ENCODE peak calls at places on chromosomes 12 and 14, in six cellular contexts. One of them, this sample, is unnamed.

GRCh38 chr12:111842556-111843396 is 748 bp downstream of the MAPKAPK5 start:
- DNase-seq in T-helper 1 cell: no peak
- DNase-seq in CD4-positive, alpha-beta T cell: no peak
- DNase-seq in GM18507: no peak
- DNase-seq in stomach: no peak
- DNase-seq in activated CD4-positive, alpha-beta T cell treated with anti-CD3 and anti-CD28 coated beads, Interleukin-2, amount 10 ng/mL, durations not matched to agents 7 days and 5 days: no peak
- DNase-seq in this sample: peak

GRCh38 chr12:116265361-116266128 is 11.9 kb downstream of the MED13L start:
- DNase-seq in CD4-positive, alpha-beta T cell: no peak
- DNase-seq in stomach: no peak
- DNase-seq in T-helper 1 cell: no peak
- DNase-seq in GM18507: no peak
- DNase-seq in activated CD4-positive, alpha-beta T cell treated with anti-CD3 and anti-CD28 coated beads, Interleukin-2, amount 10 ng/mL, durations not matched to agents 7 days and 5 days: no peak
- DNase-seq in this sample: no peak

GRCh38 chr12:7498832-7499231 is 4.7 kb downstream of the CD163 start:
- DNase-seq in activated CD4-positive, alpha-beta T cell treated with anti-CD3 and anti-CD28 coated beads, Interleukin-2, amount 10 ng/mL, durations not matched to agents 7 days and 5 days: no peak
- DNase-seq in GM18507: no peak
- DNase-seq in stomach: no peak
- DNase-seq in CD4-positive, alpha-beta T cell: no peak
- DNase-seq in T-helper 1 cell: no peak
- DNase-seq in this sample: no peak

GRCh38 chr14:52012635-52013034 is 23.3 kb downstream of the RTRAF start:
- DNase-seq in GM18507: no peak
- DNase-seq in T-helper 1 cell: no peak
- DNase-seq in stomach: no peak
- DNase-seq in CD4-positive, alpha-beta T cell: no peak
- DNase-seq in activated CD4-positive, alpha-beta T cell treated with anti-CD3 and anti-CD28 coated beads, Interleukin-2, amount 10 ng/mL, durations not matched to agents 7 days and 5 days: no peak
- DNase-seq in this sample: no peak

GRCh38 chr14:37253905-37254304 is 56.2 kb downstream of the MIPOL1 start:
- DNase-seq in GM18507: no peak
- DNase-seq in stomach: no peak
- DNase-seq in CD4-positive, alpha-beta T cell: no peak
- DNase-seq in activated CD4-positive, alpha-beta T cell treated with anti-CD3 and anti-CD28 coated beads, Interleukin-2, amount 10 ng/mL, durations not matched to agents 7 days and 5 days: no peak
- DNase-seq in T-helper 1 cell: no peak
- DNase-seq in this sample: no peak

GRCh38 chr12:9925746-9926393 is 6.3 kb downstream of the CLEC2A start:
- DNase-seq in activated CD4-positive, alpha-beta T cell treated with anti-CD3 and anti-CD28 coated beads, Interleukin-2, amount 10 ng/mL, durations not matched to agents 7 days and 5 days: peak
- DNase-seq in GM18507: no peak
- DNase-seq in T-helper 1 cell: no peak
- DNase-seq in CD4-positive, alpha-beta T cell: no peak
- DNase-seq in stomach: no peak
- DNase-seq in this sample: no peak

GRCh38 chr14:104140463-104141331 is 2.3 kb downstream of the KIF26A start:
- DNase-seq in activated CD4-positive, alpha-beta T cell treated with anti-CD3 and anti-CD28 coated beads, Interleukin-2, amount 10 ng/mL, durations not matched to agents 7 days and 5 days: no peak
- DNase-seq in GM18507: no peak
- DNase-seq in T-helper 1 cell: no peak
- DNase-seq in CD4-positive, alpha-beta T cell: no peak
- DNase-seq in stomach: no peak
- DNase-seq in this sample: no peak

GRCh38 chr14:77303417-77304156 is 17.1 kb downstream of the POMT2 start:
- DNase-seq in T-helper 1 cell: no peak
- DNase-seq in stomach: no peak
- DNase-seq in GM18507: no peak
- DNase-seq in CD4-positive, alpha-beta T cell: no peak
- DNase-seq in activated CD4-positive, alpha-beta T cell treated with anti-CD3 and anti-CD28 coated beads, Interleukin-2, amount 10 ng/mL, durations not matched to agents 7 days and 5 days: peak
- DNase-seq in this sample: no peak

GRCh38 chr12:132432721-132433577 is 57.0 kb upstream of the FBRSL1 start:
- DNase-seq in activated CD4-positive, alpha-beta T cell treated with anti-CD3 and anti-CD28 coated beads, Interleukin-2, amount 10 ng/mL, durations not matched to agents 7 days and 5 days: no peak
- DNase-seq in GM18507: no peak
- DNase-seq in T-helper 1 cell: no peak
- DNase-seq in stomach: no peak
- DNase-seq in CD4-positive, alpha-beta T cell: no peak
- DNase-seq in this sample: no peak

GRCh38 chr12:41234672-41235071 is 46.6 kb downstream of the PDZRN4 start:
- DNase-seq in GM18507: no peak
- DNase-seq in T-helper 1 cell: no peak
- DNase-seq in stomach: no peak
- DNase-seq in CD4-positive, alpha-beta T cell: no peak
- DNase-seq in activated CD4-positive, alpha-beta T cell treated with anti-CD3 and anti-CD28 coated beads, Interleukin-2, amount 10 ng/mL, durations not matched to agents 7 days and 5 days: no peak
- DNase-seq in this sample: no peak